ENCODE peak calls at places on chromosomes 5 and 9, in four cellular contexts. One of them, this sample, is unnamed.

GRCh38 chr9:134618163-134618822 is 23.3 kb upstream of the COL5A1 start:
- DNase-seq in thoracic aorta: no peak
- DNase-seq in H1: no peak
- DNase-seq in osteocyte: peak; percentile 68
- DNase-seq in this sample: peak; percentile 65

GRCh38 chr5:145244788-145245187 is 590.4 kb downstream of the PRELID2 start:
- DNase-seq in thoracic aorta: no peak
- DNase-seq in H1: no peak
- DNase-seq in osteocyte: no peak
- DNase-seq in this sample: no peak

GRCh38 chr9:22129134-22129533 is 120.0 kb upstream of the CDKN2B start:
- DNase-seq in thoracic aorta: no peak
- DNase-seq in H1: no peak
- DNase-seq in osteocyte: no peak
- DNase-seq in this sample: no peak

GRCh38 chr5:14190194-14191164 is 47.3 kb downstream of the TRIO start:
- DNase-seq in thoracic aorta: no peak
- DNase-seq in H1: no peak
- DNase-seq in osteocyte: no peak
- DNase-seq in this sample: no peak

GRCh38 chr5:124156408-124157027 is 589.9 kb downstream of the ZNF608 start:
- DNase-seq in thoracic aorta: no peak
- DNase-seq in H1: no peak
- DNase-seq in osteocyte: no peak
- DNase-seq in this sample: no peak

GRCh38 chr9:2415326-2415725 is 206.3 kb upstream of the VLDLR start:
- DNase-seq in thoracic aorta: no peak
- DNase-seq in H1: no peak
- DNase-seq in osteocyte: no peak
- DNase-seq in this sample: no peak

GRCh38 chr9:86099695-86100364 is 472 bp upstream of the GOLM1 start:
- DNase-seq in thoracic aorta: no peak
- DNase-seq in H1: peak; percentile 74
- DNase-seq in osteocyte: no peak
- DNase-seq in this sample: no peak

GRCh38 chr9:86903461-86904010 is 43.8 kb downstream of the GAS1 start:
- DNase-seq in thoracic aorta: no peak
- DNase-seq in H1: peak; percentile 70
- DNase-seq in osteocyte: no peak
- DNase-seq in this sample: no peak

GRCh38 chr9:6818292-6818922 is 60.6 kb downstream of the KDM4C start:
- DNase-seq in thoracic aorta: no peak
- DNase-seq in H1: no peak
- DNase-seq in osteocyte: no peak
- DNase-seq in this sample: no peak

GRCh38 chr9:136007906-136008692 is 46.9 kb upstream of the UBAC1 start:
- DNase-seq in thoracic aorta: no peak
- DNase-seq in H1: no peak
- DNase-seq in osteocyte: no peak
- DNase-seq in this sample: no peak

GRCh38 chr5:143594913-143595818 is 191.7 kb upstream of the NR3C1 start:
- DNase-seq in thoracic aorta: no peak
- DNase-seq in H1: no peak
- DNase-seq in osteocyte: no peak
- DNase-seq in this sample: no peak

GRCh38 chr9:31588756-31589155 is 795.7 kb upstream of the ACO1 start:
- DNase-seq in thoracic aorta: no peak
- DNase-seq in H1: no peak
- DNase-seq in osteocyte: no peak
- DNase-seq in this sample: no peak

GRCh38 chr9:9764821-9765220 is 848.0 kb downstream of the PTPRD start:
- DNase-seq in thoracic aorta: no peak
- DNase-seq in H1: no peak
- DNase-seq in osteocyte: no peak
- DNase-seq in this sample: no peak

GRCh38 chr5:82160948-82161347 is 117.2 kb downstream of the RPS23 start:
- DNase-seq in thoracic aorta: no peak
- DNase-seq in H1: no peak
- DNase-seq in osteocyte: no peak
- DNase-seq in this sample: no peak

GRCh38 chr5:95284512-95285405 is at the start of gene MCTP1:
- DNase-seq in thoracic aorta: no peak
- DNase-seq in H1: peak; percentile 76
- DNase-seq in osteocyte: no peak
- DNase-seq in this sample: no peak

GRCh38 chr5:1792842-1793266 is 6.8 kb downstream of the MRPL36 start:
- DNase-seq in thoracic aorta: no peak
- DNase-seq in H1: no peak
- DNase-seq in osteocyte: no peak
- DNase-seq in this sample: no peak

GRCh38 chr5:78823196-78823595 is 161.9 kb downstream of the ARSB start:
- DNase-seq in thoracic aorta: no peak
- DNase-seq in H1: no peak
- DNase-seq in osteocyte: no peak
- DNase-seq in this sample: no peak

GRCh38 chr9:6272229-6272597 is 56.0 kb upstream of the TPD52L3 start:
- DNase-seq in thoracic aorta: no peak
- DNase-seq in H1: no peak
- DNase-seq in osteocyte: no peak
- DNase-seq in this sample: no peak

GRCh38 chr5:98108497-98108896 is 665.0 kb upstream of the RGMB start:
- DNase-seq in thoracic aorta: no peak
- DNase-seq in H1: no peak
- DNase-seq in osteocyte: no peak
- DNase-seq in this sample: no peak

GRCh38 chr5:98110791-98111190 is 662.7 kb upstream of the RGMB start:
- DNase-seq in thoracic aorta: no peak
- DNase-seq in H1: no peak
- DNase-seq in osteocyte: no peak
- DNase-seq in this sample: no peak

GRCh38 chr5:98110270-98110669 is 663.2 kb upstream of the RGMB start:
- DNase-seq in thoracic aorta: no peak
- DNase-seq in H1: no peak
- DNase-seq in osteocyte: no peak
- DNase-seq in this sample: no peak

GRCh38 chr5:98109561-98110006 is 663.9 kb upstream of the RGMB start:
- DNase-seq in thoracic aorta: no peak
- DNase-seq in H1: no peak
- DNase-seq in osteocyte: no peak
- DNase-seq in this sample: no peak

DNA sequence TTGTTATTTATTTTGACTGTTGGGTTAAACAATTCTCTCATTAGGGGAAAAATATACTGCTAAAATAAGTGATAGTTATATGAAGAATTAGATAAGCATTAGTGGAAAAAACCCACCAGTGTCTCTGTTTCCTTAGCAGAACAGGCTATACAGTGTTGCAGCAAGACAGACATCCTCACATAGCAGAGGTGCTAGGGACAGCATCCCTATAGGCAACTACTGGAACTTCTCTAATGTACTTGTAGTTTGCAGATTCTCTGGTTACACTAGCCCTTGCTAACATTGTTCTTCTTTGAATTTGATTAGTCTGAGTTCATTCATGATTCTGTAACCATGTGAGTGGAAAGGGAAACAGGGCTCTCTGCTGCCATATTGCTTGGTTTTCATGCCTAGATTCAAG is 661.8 kb upstream of the RGMB start:
- DNase-seq in thoracic aorta: no peak
- DNase-seq in H1: no peak
- DNase-seq in osteocyte: no peak
- DNase-seq in this sample: no peak
- TF ChIP-seq CTCF in thoracic aorta: no peak
- TF ChIP-seq CTCF in H1: peak; percentile 41
- TF ChIP-seq CTCF in osteocyte: peak; percentile 25
- TF ChIP-seq CTCF in this sample: peak; percentile 47

DNA sequence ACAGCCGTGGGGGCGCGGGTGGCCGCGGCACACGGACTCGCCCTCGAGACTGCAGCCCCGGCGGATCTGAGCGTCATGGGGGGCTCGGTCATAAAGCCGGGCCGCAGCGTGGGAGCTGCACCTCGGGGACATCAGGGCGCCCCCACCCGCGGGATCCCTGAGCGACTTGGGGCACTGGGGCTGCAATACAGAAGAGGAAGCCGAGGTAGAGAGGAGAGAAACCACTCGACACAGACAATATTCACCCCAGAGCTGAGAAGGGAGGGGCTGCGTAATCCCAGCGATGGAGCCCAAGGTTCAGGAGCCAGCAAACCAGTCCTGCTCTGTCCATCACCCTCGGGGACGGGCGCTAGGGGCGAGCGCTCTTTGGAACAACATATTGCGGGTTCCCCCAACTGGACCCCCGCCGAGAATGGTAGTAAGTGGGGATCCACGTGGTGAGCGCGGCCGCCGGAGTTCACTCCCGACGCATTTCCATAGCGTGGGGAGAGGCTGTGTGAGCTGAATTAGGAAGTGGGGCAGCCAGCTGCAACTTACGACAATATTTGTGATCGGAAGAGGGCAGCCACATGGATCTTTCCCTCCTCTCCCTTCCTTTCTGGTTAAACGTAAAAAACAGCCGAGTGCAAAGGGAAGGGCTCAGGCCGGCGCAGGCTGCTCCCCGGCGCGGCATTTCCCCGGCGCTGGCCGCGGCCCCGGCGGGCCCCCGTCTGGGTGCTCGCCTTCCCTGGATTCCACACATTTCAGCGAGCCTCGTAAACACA is 9.9 kb downstream of the PTCH1 start:
- DNase-seq in thoracic aorta: no peak
- DNase-seq in H1: peak; percentile 65
- DNase-seq in osteocyte: no peak
- DNase-seq in this sample: peak; percentile 76
- TF ChIP-seq CTCF in thoracic aorta: no peak
- TF ChIP-seq CTCF in H1: no peak
- TF ChIP-seq CTCF in osteocyte: peak; percentile 8
- TF ChIP-seq CTCF in this sample: no peak

GRCh38 chr5:93299596-93300308 is 281.3 kb downstream of the NR2F1-AS1 start:
- DNase-seq in thoracic aorta: no peak
- DNase-seq in H1: peak; percentile 63
- DNase-seq in osteocyte: no peak
- DNase-seq in this sample: no peak
- TF ChIP-seq CTCF in thoracic aorta: no peak
- TF ChIP-seq CTCF in H1: no peak
- TF ChIP-seq CTCF in osteocyte: no peak
- TF ChIP-seq CTCF in this sample: no peak

DNA sequence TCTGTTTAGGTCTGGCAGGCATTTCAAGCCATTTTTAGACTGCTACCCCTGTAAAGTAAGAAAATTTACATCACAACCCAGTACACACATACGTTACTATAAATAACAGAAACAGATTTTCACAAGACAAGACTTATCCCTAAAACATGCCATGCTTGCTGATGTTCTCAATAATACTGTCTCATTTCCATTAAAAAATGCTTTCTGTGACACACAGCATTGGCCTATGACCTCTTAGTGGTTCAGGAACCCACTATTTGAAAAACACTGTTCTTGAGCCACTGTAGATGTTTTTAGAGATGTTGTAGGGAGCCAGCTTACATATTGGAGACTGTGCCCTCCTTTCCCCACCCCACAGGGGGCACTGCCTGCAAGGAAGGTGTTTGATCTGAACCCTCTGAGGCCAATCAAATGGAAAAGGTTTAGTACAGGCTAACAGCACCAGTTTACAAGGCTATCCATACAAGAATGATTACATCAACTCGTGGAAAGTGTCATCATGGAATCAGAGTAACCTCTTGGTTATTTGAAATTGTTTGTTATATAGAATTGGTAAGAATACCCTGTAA is 30.8 kb downstream of the ZSWIM6 start:
- DNase-seq in thoracic aorta: no peak
- DNase-seq in H1: peak; percentile 55
- DNase-seq in osteocyte: no peak
- DNase-seq in this sample: no peak
- TF ChIP-seq CTCF in thoracic aorta: no peak
- TF ChIP-seq CTCF in H1: peak; percentile 68
- TF ChIP-seq CTCF in osteocyte: peak; percentile 35
- TF ChIP-seq CTCF in this sample: peak; percentile 43

GRCh38 chr5:149732500-149733128 is 2.5 kb downstream of the PPARGC1B start:
- DNase-seq in thoracic aorta: no peak
- DNase-seq in H1: no peak
- DNase-seq in osteocyte: no peak
- DNase-seq in this sample: no peak

GRCh38 chr5:149730620-149731331 is 666 bp downstream of the PPARGC1B start:
- DNase-seq in thoracic aorta: no peak
- DNase-seq in H1: peak; percentile 84
- DNase-seq in osteocyte: peak; percentile 86
- DNase-seq in this sample: peak; percentile 74

GRCh38 chr5:149733129-149733900 is 3.2 kb downstream of the PPARGC1B start:
- DNase-seq in thoracic aorta: no peak
- DNase-seq in H1: no peak
- DNase-seq in osteocyte: no peak
- DNase-seq in this sample: no peak

GRCh38 chr5:149731332-149731616 is 1.2 kb downstream of the PPARGC1B start:
- DNase-seq in thoracic aorta: no peak
- DNase-seq in H1: peak; percentile 79
- DNase-seq in osteocyte: no peak
- DNase-seq in this sample: no peak

GRCh38 chr5:149731617-149732400 is 1.7 kb downstream of the PPARGC1B start:
- DNase-seq in thoracic aorta: peak; percentile 43
- DNase-seq in H1: peak; percentile 53
- DNase-seq in osteocyte: peak; percentile 86
- DNase-seq in this sample: no peak
- TF ChIP-seq CTCF in thoracic aorta: no peak
- TF ChIP-seq CTCF in H1: no peak
- TF ChIP-seq CTCF in osteocyte: no peak
- TF ChIP-seq CTCF in this sample: peak; percentile 32

DNA sequence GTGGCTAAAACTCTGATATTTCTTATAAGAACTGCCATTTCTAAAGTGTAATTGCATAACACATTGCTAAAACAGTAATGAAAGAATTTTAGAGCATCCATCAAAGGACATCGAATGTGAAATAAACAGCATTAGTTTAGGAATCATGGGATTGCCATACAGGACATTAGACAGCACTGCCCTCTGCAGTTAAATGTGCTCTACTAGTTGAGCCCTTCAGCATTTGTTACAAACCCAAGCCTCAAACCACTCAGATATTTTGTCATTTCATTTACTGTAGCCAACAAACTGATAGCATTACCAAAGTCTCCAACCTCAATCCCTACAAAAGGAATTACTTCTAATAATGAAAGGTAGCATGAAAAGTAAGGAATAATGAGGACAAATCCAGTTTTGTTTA is 116.8 kb upstream of the COX7C start:
- DNase-seq in thoracic aorta: no peak
- DNase-seq in H1: no peak
- DNase-seq in osteocyte: no peak
- DNase-seq in this sample: no peak
- TF ChIP-seq CTCF in thoracic aorta: no peak
- TF ChIP-seq CTCF in H1: peak; percentile 45
- TF ChIP-seq CTCF in osteocyte: peak; percentile 22
- TF ChIP-seq CTCF in this sample: peak; percentile 29

GRCh38 chr9:127396808-127397721 is at the start of gene SLC2A8:
- DNase-seq in thoracic aorta: peak; percentile 96
- DNase-seq in H1: peak; percentile 97
- DNase-seq in osteocyte: peak; percentile 100
- DNase-seq in this sample: peak; percentile 98

GRCh38 chr9:127398715-127399400 is 1.9 kb downstream of the SLC2A8 start:
- DNase-seq in thoracic aorta: no peak
- DNase-seq in H1: no peak
- DNase-seq in osteocyte: no peak
- DNase-seq in this sample: no peak

GRCh38 chr9:127399736-127400269 is 2.8 kb downstream of the SLC2A8 start:
- DNase-seq in thoracic aorta: no peak
- DNase-seq in H1: no peak
- DNase-seq in osteocyte: no peak
- DNase-seq in this sample: no peak

GRCh38 chr9:127396253-127396807 is 639 bp upstream of the SLC2A8 start:
- DNase-seq in thoracic aorta: no peak
- DNase-seq in H1: no peak
- DNase-seq in osteocyte: no peak
- DNase-seq in this sample: no peak

GRCh38 chr9:127397722-127398647 is 1.0 kb downstream of the SLC2A8 start:
- DNase-seq in thoracic aorta: no peak
- DNase-seq in H1: peak; percentile 64
- DNase-seq in osteocyte: no peak
- DNase-seq in this sample: no peak
- TF ChIP-seq CTCF in thoracic aorta: peak; percentile 51
- TF ChIP-seq CTCF in H1: peak; percentile 56
- TF ChIP-seq CTCF in osteocyte: peak; percentile 68
- TF ChIP-seq CTCF in this sample: peak; percentile 63

This sample was measured in type B pancreatic cell.